ENCODE peak calls at places on chromosomes 11 and 22, in ten cellular contexts. B is lower leg skin; S is adrenal gland; U is fibroblast of the aortic adventitia; J is thyroid gland; K is foreskin fibroblast; Q is cardiac muscle cell; N is activated CD8-positive, alpha-beta T cell treated with anti-CD3 and anti-CD28 coated beads for 36 hours; D is HFF-Myc; I is coronary artery. R is an unnamed sample.

GRCh38 chr11:46296520-46297448 is 19.3 kb downstream of the CREB3L1 start:
- DNase-seq in D (peak), S (peak), U (peak), Q (peak), J (no peak), K (peak), N (peak), B (no peak), I (no peak), R (peak)

GRCh38 chr11:10304495-10305261 is at the start of gene ADM:
- DNase-seq in U (peak), S (peak), D (no peak), J (peak), B (peak), I (peak), N (peak), K (peak), Q (peak), R (peak)

GRCh38 chr11:69274531-69275016 is 19.4 kb upstream of the MYEOV start:
- DNase-seq in S (no peak), B (no peak), I (no peak), Q (no peak), D (no peak), K (no peak), N (no peak), J (peak), U (no peak), R (no peak)

GRCh38 chr11:64207247-64208085 is 945 bp downstream of the FERMT3 start:
- DNase-seq in D (peak), Q (peak), J (peak), N (peak), I (peak), K (peak), B (peak), S (peak), U (peak), R (peak)

GRCh38 chr22:48902001-48902869 is 925.4 kb downstream of the BRD1 start:
- DNase-seq in I (no peak), U (no peak), D (no peak), B (peak), Q (no peak), K (no peak), J (no peak), N (no peak), S (no peak), R (no peak)

GRCh38 chr11:8356731-8357504 is 93.2 kb upstream of the LMO1 start:
- DNase-seq in S (no peak), J (peak), K (peak), D (no peak), U (no peak), Q (peak), B (no peak), N (no peak), I (no peak), R (no peak)

GRCh38 chr11:36253238-36253637 is 36.0 kb downstream of the COMMD9 start:
- DNase-seq in N (no peak), D (no peak), K (peak), Q (no peak), B (no peak), J (no peak), U (no peak), I (no peak), S (no peak), R (no peak)

GRCh38 chr22:36343720-36344105 is 44.1 kb downstream of the MYH9 start:
- DNase-seq in I (no peak), Q (no peak), K (no peak), B (no peak), N (no peak), D (no peak), U (no peak), S (no peak), J (no peak), R (no peak)

GRCh38 chr11:118074785-118075184 is 2.1 kb upstream of the TMPRSS4 start:
- DNase-seq in K (no peak), S (no peak), J (no peak), I (no peak), D (no peak), N (no peak), Q (no peak), U (no peak), B (no peak), R (no peak)

GRCh38 chr11:65182258-65183170 is 786 bp downstream of the CAPN1 start:
- DNase-seq in D (no peak), I (no peak), U (peak), N (peak), S (peak), Q (peak), J (peak), B (peak), K (peak), R (peak)

GRCh38 chr11:62295504-62295903 is 3.4 kb downstream of the SCGB1D4 start:
- DNase-seq in D (no peak), I (no peak), S (peak), N (peak), Q (peak), B (no peak), K (peak), J (peak), U (peak), R (no peak)

GRCh38 chr11:8566613-8567210 is 27.3 kb downstream of the STK33 start:
- DNase-seq in I (no peak), B (no peak), Q (peak), D (peak), N (no peak), J (no peak), U (peak), K (peak), S (no peak), R (peak)

GRCh38 chr11:92071660-92072059 is 153.0 kb upstream of the FAT3 start:
- DNase-seq in K (no peak), B (no peak), Q (no peak), D (no peak), U (no peak), I (no peak), N (no peak), S (no peak), J (no peak), R (no peak)

DNA sequence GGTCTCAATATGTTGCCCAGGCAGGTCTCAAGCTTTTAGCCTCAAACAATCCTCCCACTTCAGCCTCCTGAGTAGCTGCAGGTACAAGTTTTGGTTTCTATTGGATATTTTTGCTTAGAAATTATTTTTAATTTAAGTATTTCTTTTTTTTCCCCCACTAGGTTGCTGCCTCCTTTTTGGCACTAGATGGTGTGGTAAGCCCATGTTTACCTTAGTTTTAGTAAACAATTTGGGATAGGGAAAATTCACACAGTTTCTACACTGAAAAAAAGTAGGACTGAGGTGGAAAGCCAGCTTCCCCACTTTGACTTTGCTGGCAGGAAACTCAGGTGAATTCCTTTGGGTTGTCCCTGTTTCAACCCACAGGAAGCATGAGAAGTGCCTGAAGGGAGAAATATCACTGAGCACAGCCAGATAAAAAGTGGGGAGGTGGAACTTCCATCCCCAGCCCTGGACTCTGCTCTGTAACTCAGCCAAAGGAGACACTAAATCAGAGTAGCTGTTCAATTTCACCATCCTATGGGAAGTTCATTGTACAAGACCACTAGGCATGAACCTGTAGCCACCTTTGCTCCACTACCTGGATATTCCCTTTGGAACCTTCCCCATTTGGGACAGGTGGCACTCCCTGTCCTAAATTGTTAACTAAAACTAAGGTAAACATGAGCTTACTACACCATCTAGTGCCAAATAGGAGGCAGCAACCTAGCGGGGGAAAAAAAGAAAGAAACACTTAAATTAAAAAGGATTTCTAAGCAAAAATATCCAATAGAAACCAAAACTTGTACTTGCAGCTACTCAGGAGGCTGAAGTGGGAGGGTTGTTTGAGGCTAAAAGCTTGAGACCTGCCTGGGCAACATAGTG is 154.4 kb upstream of the FAT3 start:
- DNase-seq in U (no peak), S (no peak), J (no peak), N (no peak), Q (peak), I (no peak), D (no peak), K (no peak), B (no peak), R (peak)
- TF ChIP-seq CTCF in U (no peak), S (no peak), J (no peak), N (no peak), Q (peak), I (no peak), D (no peak), K (peak), B (no peak), R (peak)

DNA sequence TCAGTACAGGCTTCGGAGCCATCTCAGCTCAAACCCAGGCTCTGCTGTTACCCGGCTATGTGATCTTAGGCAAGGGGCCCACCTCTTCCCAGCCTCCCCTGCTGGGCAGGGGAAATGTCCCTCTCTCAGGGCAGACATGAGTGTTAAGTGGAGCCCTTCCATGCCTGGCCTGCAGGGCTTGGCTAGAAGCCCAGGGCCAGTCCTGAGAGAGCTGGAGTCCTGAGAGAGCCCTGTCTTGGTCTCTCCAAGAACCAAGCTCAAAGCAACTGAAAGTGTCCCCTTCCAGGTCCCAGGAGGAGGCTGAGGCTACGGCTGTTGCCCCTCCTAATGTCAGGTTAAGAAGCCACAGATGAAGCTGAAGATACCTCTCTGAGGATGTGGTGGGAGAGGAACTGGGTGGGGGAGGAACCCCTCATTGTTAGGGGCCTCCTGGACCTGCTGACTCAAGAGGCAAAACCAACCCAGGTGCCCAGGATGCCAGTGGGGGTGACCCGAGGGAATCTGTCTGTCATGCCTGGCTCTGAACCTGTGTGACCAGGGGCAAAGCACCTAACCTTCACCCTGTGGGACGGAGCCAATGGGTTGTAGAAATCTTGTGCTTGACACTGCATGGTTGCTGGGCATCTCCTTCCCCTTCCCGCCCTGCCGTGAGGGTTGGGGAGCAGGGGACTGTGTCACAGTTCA is 4.2 kb downstream of the ZP1 start:
- DNase-seq in N (peak), D (no peak), J (peak), B (peak), I (no peak), S (peak), Q (peak), K (peak), U (peak), R (peak)
- TF ChIP-seq CTCF in N (no peak), D (no peak), J (peak), B (no peak), I (no peak), S (no peak), Q (peak), K (no peak), U (peak), R (peak)

DNA sequence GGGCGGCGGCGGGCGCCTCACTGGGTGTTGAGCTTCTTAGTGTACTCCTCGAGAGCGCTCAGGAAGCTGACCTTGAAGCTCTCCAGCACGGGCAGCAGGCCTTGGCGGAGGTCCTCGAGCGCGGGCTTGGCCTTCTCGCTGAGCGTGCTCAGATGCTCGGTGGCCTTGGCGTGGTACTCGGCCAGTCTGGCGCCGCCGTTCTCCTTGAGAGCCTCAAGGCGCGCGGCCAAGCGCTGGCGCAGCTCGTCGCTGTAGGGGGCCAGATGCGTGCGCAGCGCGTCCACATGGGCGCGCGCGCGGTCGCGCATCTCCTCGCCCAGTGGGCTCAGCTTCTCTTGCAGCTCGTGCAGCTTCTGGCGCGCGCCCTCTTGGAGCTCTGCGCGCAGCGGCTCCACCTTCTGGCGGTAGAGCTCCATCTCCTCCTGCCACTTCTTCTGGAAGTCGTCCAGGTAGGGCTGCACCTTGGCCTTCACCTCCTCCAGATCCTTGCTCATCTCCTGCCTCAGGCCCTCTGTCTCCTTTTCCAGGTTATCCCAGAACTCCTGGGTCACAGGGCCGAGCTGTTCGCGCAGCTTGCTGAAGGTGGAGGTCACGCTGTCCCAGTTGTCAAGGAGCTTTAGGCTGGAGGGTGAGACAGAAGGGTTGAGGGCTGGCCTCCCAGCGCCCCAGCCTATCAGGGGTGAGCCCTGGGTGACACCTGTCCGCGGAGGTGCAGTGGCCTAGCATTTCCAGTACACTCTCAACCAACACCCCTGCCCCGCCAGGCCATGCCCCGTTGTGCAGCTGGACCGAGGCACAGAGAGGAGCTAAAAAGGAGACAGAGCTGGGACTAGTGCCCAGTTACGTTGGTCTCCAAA is 1.4 kb downstream of the APOA1 start:
- DNase-seq in I (peak), N (peak), Q (peak), J (peak), D (peak), S (peak), K (peak), U (peak), B (peak), R (peak)
- TF ChIP-seq CTCF in I (peak), N (peak), Q (peak), J (peak), D (peak), S (peak), K (peak), U (peak), B (no peak), R (peak)

DNA sequence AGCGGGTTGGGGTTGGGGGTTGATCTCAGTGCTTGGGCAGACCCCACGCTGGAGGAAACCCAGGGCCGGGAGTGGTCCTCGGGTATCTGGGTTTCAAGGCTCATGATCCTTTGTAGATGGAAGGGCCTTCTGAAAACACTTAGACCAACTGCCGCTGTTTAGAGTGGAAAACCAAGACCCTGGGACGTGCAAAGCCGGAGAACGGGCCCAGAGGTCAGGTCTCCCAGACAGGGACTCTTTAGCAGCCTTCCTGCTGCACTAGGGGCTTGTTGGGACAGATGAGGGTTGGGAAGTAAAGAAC is 622 bp downstream of the AIP start:
- DNase-seq in D (no peak), I (no peak), B (no peak), N (no peak), K (no peak), S (no peak), U (no peak), Q (no peak), J (no peak), R (no peak)
- TF ChIP-seq CTCF in D (no peak), I (no peak), B (no peak), N (no peak), K (no peak), S (no peak), U (no peak), Q (no peak), J (no peak), R (no peak)

DNA sequence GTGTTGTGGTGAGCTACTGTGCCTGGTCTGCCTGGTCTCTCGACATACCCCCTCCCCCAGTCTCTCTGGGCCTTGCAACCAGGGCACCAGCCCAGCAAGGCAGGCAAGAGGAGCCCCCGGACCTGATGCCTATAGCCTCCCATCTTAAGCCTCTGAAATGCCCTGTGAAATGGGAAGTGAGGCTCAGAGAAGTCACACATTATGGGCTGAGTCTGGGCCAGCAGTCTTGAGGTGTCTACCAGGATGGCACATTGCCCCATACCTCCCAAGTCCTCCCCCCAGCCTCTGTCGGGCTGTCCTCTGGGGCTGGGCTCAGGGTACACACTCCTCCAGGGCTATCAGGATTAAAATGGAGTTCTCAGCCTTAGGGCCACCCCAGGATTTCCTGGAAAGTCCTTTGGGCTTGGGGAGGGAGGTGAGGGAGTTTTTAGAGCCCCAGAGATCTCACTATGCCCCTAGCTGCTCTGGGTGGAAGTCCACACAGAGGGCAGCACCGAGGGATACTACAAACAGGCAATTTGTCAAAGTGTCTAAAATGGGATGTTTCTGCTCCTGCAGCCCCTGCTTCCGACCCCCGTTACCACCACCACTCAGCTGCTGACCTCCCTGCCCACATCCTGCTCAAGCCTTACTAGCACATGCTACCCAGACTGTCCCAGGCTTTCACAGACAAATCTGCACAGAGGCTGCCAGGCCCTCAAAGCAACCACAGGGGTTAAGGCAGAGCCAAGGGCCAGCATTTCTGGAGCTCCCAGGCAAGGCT is 3.1 kb upstream of the SH3BP1 start:
- DNase-seq in J (no peak), Q (peak), D (peak), U (peak), K (peak), I (no peak), B (no peak), S (no peak), N (peak), R (peak)
- TF ChIP-seq CTCF in J (no peak), Q (peak), D (peak), U (peak), K (peak), I (no peak), B (no peak), S (no peak), N (peak), R (peak)

GRCh38 chr11:45246241-45246640 is 39.9 kb downstream of the SYT13 start:
- DNase-seq in I (no peak), Q (no peak), U (no peak), J (no peak), S (no peak), K (no peak), B (no peak), N (no peak), D (no peak), R (no peak)
- TF ChIP-seq CTCF in I (no peak), Q (no peak), U (no peak), J (no peak), S (no peak), K (no peak), B (no peak), N (no peak), D (no peak), R (no peak)

GRCh38 chr11:95725169-95725568 is 64.4 kb downstream of the FAM76B start:
- DNase-seq in K (no peak), B (no peak), U (no peak), D (no peak), Q (no peak), J (no peak), N (no peak), I (no peak), S (no peak), R (no peak)

GRCh38 chr11:95720219-95720618 is 69.4 kb downstream of the FAM76B start:
- DNase-seq in I (no peak), Q (no peak), J (no peak), U (no peak), D (no peak), B (no peak), N (no peak), S (no peak), K (no peak), R (no peak)

GRCh38 chr11:95728790-95729189 is 60.8 kb downstream of the FAM76B start:
- DNase-seq in Q (no peak), J (no peak), K (no peak), S (no peak), D (no peak), U (no peak), N (no peak), B (no peak), I (no peak), R (no peak)

GRCh38 chr11:95727630-95728029 is 62.0 kb downstream of the FAM76B start:
- DNase-seq in U (no peak), D (no peak), N (no peak), I (no peak), S (no peak), Q (no peak), K (no peak), B (no peak), J (no peak), R (no peak)

GRCh38 chr11:95723353-95723942 is 66.1 kb downstream of the FAM76B start:
- DNase-seq in K (no peak), I (no peak), B (no peak), N (no peak), J (no peak), D (no peak), Q (no peak), U (no peak), S (no peak), R (no peak)
- TF ChIP-seq CTCF in K (no peak), I (no peak), B (no peak), N (no peak), J (no peak), D (no peak), Q (no peak), U (no peak), S (no peak), R (no peak)

GRCh38 chr22:23716811-23717801 is 26.3 kb downstream of the RGL4 start:
- DNase-seq in N (peak), D (peak), K (peak), Q (peak), S (peak), I (peak), B (peak), J (peak), U (peak), R (peak)
- TF ChIP-seq CTCF in N (no peak), D (no peak), K (no peak), Q (no peak), S (no peak), I (no peak), B (no peak), J (no peak), U (no peak), R (no peak)